ENCODE peak calls at places on chromosomes 2 and 18, in seven cellular contexts. One of them, this sample, is unnamed.

GRCh38 chr18:63320690-63321265 is 1.2 kb upstream of the BCL2 start:
- DNase-seq in ovary: peak; percentile 73
- DNase-seq in esophagus muscularis mucosa: no peak
- DNase-seq in A549: peak; percentile 34
- DNase-seq in upper lobe of left lung: peak; percentile 87
- DNase-seq in stomach: peak; percentile 31
- DNase-seq in K562: peak; percentile 38
- DNase-seq in this sample: no peak

GRCh38 chr2:234695981-234696380 is 199.1 kb upstream of the ARL4C start:
- DNase-seq in A549: no peak
- DNase-seq in ovary: no peak
- DNase-seq in K562: no peak
- DNase-seq in esophagus muscularis mucosa: no peak
- DNase-seq in upper lobe of left lung: no peak
- DNase-seq in stomach: no peak
- DNase-seq in this sample: no peak

GRCh38 chr18:48472610-48473009 is 63.4 kb upstream of the ZBTB7C start:
- DNase-seq in ovary: no peak
- DNase-seq in K562: no peak
- DNase-seq in A549: no peak
- DNase-seq in stomach: no peak
- DNase-seq in esophagus muscularis mucosa: no peak
- DNase-seq in upper lobe of left lung: no peak
- DNase-seq in this sample: no peak

GRCh38 chr2:168560817-168561485 is 104.9 kb downstream of the CERS6 start:
- DNase-seq in A549: no peak
- DNase-seq in esophagus muscularis mucosa: no peak
- DNase-seq in K562: no peak
- DNase-seq in stomach: no peak
- DNase-seq in upper lobe of left lung: no peak
- DNase-seq in ovary: no peak
- DNase-seq in this sample: no peak

GRCh38 chr2:152813381-152813780 is 95.0 kb downstream of the ARL6IP6 start:
- DNase-seq in stomach: no peak
- DNase-seq in K562: no peak
- DNase-seq in upper lobe of left lung: peak; percentile 17
- DNase-seq in ovary: no peak
- DNase-seq in esophagus muscularis mucosa: no peak
- DNase-seq in A549: no peak
- DNase-seq in this sample: no peak

GRCh38 chr2:177078416-177078815 is 134.2 kb upstream of the HNRNPA3 start:
- DNase-seq in K562: no peak
- DNase-seq in A549: peak; percentile 11
- DNase-seq in upper lobe of left lung: no peak
- DNase-seq in ovary: no peak
- DNase-seq in esophagus muscularis mucosa: no peak
- DNase-seq in stomach: peak; percentile 37
- DNase-seq in this sample: peak; percentile 24

GRCh38 chr2:226088366-226088674 is 688.8 kb downstream of the NYAP2 start:
- DNase-seq in upper lobe of left lung: peak; percentile 29
- DNase-seq in A549: no peak
- DNase-seq in stomach: no peak
- DNase-seq in ovary: no peak
- DNase-seq in K562: no peak
- DNase-seq in esophagus muscularis mucosa: no peak
- DNase-seq in this sample: no peak

GRCh38 chr2:149160701-149161217 is 122.3 kb downstream of the LYPD6B start:
- DNase-seq in A549: no peak
- DNase-seq in K562: no peak
- DNase-seq in esophagus muscularis mucosa: peak; percentile 84
- DNase-seq in stomach: no peak
- DNase-seq in ovary: no peak
- DNase-seq in upper lobe of left lung: no peak
- DNase-seq in this sample: no peak

GRCh38 chr2:209371407-209371806 is 52.4 kb upstream of the MAP2 start:
- DNase-seq in upper lobe of left lung: no peak
- DNase-seq in ovary: no peak
- DNase-seq in stomach: no peak
- DNase-seq in esophagus muscularis mucosa: no peak
- DNase-seq in A549: no peak
- DNase-seq in K562: no peak
- DNase-seq in this sample: no peak

GRCh38 chr2:128305555-128306080 is 13.1 kb downstream of the HS6ST1 start:
- DNase-seq in upper lobe of left lung: no peak
- DNase-seq in A549: no peak
- DNase-seq in K562: no peak
- DNase-seq in stomach: no peak
- DNase-seq in esophagus muscularis mucosa: no peak
- DNase-seq in ovary: no peak
- DNase-seq in this sample: no peak

GRCh38 chr2:190199109-190199508 is 120.5 kb downstream of the HIBCH start:
- DNase-seq in A549: no peak
- DNase-seq in K562: no peak
- DNase-seq in upper lobe of left lung: no peak
- DNase-seq in ovary: no peak
- DNase-seq in esophagus muscularis mucosa: no peak
- DNase-seq in stomach: no peak
- DNase-seq in this sample: no peak

GRCh38 chr2:47253440-47253839 is 98.3 kb upstream of the STPG4 start:
- DNase-seq in K562: no peak
- DNase-seq in ovary: no peak
- DNase-seq in A549: no peak
- DNase-seq in esophagus muscularis mucosa: no peak
- DNase-seq in upper lobe of left lung: no peak
- DNase-seq in stomach: no peak
- DNase-seq in this sample: no peak

GRCh38 chr2:190679813-190680591 is 31.1 kb downstream of the NAB1 start:
- DNase-seq in esophagus muscularis mucosa: no peak
- DNase-seq in ovary: peak; percentile 18
- DNase-seq in upper lobe of left lung: peak; percentile 19
- DNase-seq in K562: peak; percentile 70
- DNase-seq in A549: peak; percentile 71
- DNase-seq in stomach: peak; percentile 49
- DNase-seq in this sample: no peak

GRCh38 chr2:44358498-44358897 is 2.8 kb downstream of the PREPL start:
- DNase-seq in upper lobe of left lung: no peak
- DNase-seq in esophagus muscularis mucosa: no peak
- DNase-seq in A549: no peak
- DNase-seq in stomach: peak; percentile 72
- DNase-seq in K562: peak; percentile 25
- DNase-seq in ovary: peak; percentile 32
- DNase-seq in this sample: no peak

GRCh38 chr2:136106505-136106904 is 11.4 kb downstream of the CXCR4 start:
- DNase-seq in K562: no peak
- DNase-seq in esophagus muscularis mucosa: no peak
- DNase-seq in A549: no peak
- DNase-seq in stomach: no peak
- DNase-seq in ovary: no peak
- DNase-seq in upper lobe of left lung: no peak
- DNase-seq in this sample: no peak

GRCh38 chr2:71226391-71226964 is 425 bp downstream of the PAIP2B start:
- DNase-seq in esophagus muscularis mucosa: no peak
- DNase-seq in ovary: peak; percentile 70
- DNase-seq in upper lobe of left lung: peak; percentile 90
- DNase-seq in K562: no peak
- DNase-seq in A549: no peak
- DNase-seq in stomach: peak; percentile 63
- DNase-seq in this sample: no peak

GRCh38 chr2:96116424-96116878 is at the start of gene ADRA2B:
- DNase-seq in A549: peak; percentile 48
- DNase-seq in ovary: peak; percentile 29
- DNase-seq in stomach: peak; percentile 86
- DNase-seq in upper lobe of left lung: peak; percentile 95
- DNase-seq in K562: peak; percentile 72
- DNase-seq in esophagus muscularis mucosa: no peak
- DNase-seq in this sample: no peak

GRCh38 chr2:45134014-45134413 is 124.8 kb upstream of the SIX2 start:
- DNase-seq in upper lobe of left lung: no peak
- DNase-seq in ovary: no peak
- DNase-seq in K562: no peak
- DNase-seq in esophagus muscularis mucosa: no peak
- DNase-seq in A549: no peak
- DNase-seq in stomach: no peak
- DNase-seq in this sample: no peak

GRCh38 chr2:53755022-53755630 is 12.5 kb upstream of the CHAC2 start:
- DNase-seq in ovary: no peak
- DNase-seq in upper lobe of left lung: no peak
- DNase-seq in K562: no peak
- DNase-seq in esophagus muscularis mucosa: no peak
- DNase-seq in stomach: peak; percentile 35
- DNase-seq in A549: no peak
- DNase-seq in this sample: peak; percentile 46

GRCh38 chr18:48961547-48961946 is 10.8 kb upstream of the SMAD7 start:
- DNase-seq in esophagus muscularis mucosa: no peak
- DNase-seq in ovary: no peak
- DNase-seq in stomach: no peak
- DNase-seq in A549: no peak
- DNase-seq in K562: no peak
- DNase-seq in upper lobe of left lung: no peak
- DNase-seq in this sample: no peak

GRCh38 chr2:220134756-220135534 is 507.5 kb downstream of the SLC4A3 start:
- DNase-seq in A549: no peak
- DNase-seq in K562: no peak
- DNase-seq in esophagus muscularis mucosa: no peak
- DNase-seq in stomach: no peak
- DNase-seq in ovary: no peak
- DNase-seq in upper lobe of left lung: no peak
- DNase-seq in this sample: no peak

GRCh38 chr18:25351280-25351772 is 640 bp downstream of the ZNF521 start:
- DNase-seq in ovary: peak; percentile 46
- DNase-seq in K562: no peak
- DNase-seq in upper lobe of left lung: no peak
- DNase-seq in esophagus muscularis mucosa: no peak
- DNase-seq in A549: no peak
- DNase-seq in stomach: no peak
- DNase-seq in this sample: no peak
- H3K27ac ChIP-seq in ovary: peak overlapping the region; percentile 98
- H3K27ac ChIP-seq in K562: peak overlapping the region; percentile 19
- H3K27ac ChIP-seq in upper lobe of left lung: peak overlapping the region; percentile 81
- H3K27ac ChIP-seq in esophagus muscularis mucosa: peak overlapping the region; percentile 85
- H3K27ac ChIP-seq in A549: no peak overlapping the region
- H3K27ac ChIP-seq in stomach: peak overlapping the region; percentile 90
- H3K27ac ChIP-seq in this sample: peak overlapping the region; percentile 81

DNA sequence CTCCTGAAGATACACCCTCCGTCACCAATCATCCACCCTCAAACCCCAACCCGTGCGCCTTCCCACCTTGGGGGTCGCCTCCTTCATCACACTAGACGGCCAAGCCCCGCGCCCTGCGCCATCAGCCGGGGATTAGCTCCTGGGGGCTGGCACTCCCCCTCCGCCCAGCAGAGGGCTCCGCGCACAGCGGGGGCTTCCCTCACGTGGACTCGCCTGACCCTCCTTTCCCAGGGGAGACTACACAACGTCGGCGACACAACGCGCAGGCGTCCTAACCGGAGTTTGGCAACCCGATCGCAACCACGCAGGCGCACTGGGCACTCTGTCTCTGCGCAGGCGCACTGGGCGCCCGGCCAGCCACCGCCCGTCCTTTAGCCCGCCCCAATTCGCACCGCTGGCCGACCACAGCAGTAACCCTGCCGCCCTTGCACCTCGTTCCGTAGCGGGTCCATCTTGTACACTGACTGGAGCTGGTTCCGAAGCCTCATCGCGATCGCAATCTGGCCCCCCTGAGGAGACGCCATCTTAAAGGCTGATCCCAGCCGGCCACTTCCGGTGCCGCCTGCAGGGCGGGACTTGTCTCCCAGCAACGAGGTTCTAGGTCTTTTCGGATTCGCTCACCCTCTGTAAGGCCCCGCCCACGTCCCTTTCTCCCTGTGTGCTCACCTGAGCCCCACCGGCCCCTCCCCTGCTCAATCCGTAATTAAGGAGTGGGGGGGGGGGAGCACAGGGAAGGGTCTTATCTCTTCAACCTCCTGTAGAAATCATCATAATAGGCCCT is at the start of gene PCGF1:
- DNase-seq in K562: peak; percentile 99
- DNase-seq in ovary: peak; percentile 100
- DNase-seq in A549: peak; percentile 99
- DNase-seq in esophagus muscularis mucosa: peak; percentile 100
- DNase-seq in stomach: peak; percentile 100
- DNase-seq in upper lobe of left lung: peak; percentile 100
- DNase-seq in this sample: peak; percentile 99
- TF ChIP-seq EP300 in K562: peak; percentile 17
- TF ChIP-seq EP300 in ovary: no peak
- TF ChIP-seq EP300 in A549: no peak
- TF ChIP-seq EP300 in esophagus muscularis mucosa: no peak
- TF ChIP-seq EP300 in stomach: no peak
- TF ChIP-seq EP300 in upper lobe of left lung: no peak
- TF ChIP-seq EP300 in this sample: peak; percentile 93

DNA sequence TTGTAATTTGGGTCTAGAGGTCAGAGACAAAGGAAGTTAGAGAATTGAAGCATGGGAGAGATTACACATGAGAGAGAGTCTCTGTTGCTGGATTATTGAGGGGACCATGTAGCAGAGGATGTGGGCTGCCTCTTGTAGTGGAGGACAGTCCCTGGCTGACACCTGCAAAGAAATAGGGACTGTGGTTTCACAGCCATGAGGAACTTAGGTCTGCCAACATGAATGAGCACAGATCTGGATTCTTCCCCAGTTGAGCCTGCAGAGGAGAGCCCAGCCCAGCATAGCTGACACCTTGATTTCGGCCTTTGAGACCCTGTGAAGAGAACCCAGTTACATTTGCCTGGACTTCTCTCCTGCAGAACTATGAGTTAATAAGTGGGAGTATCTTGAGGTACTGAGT is 179.5 kb upstream of the TWIST2 start:
- DNase-seq in K562: no peak
- DNase-seq in stomach: no peak
- DNase-seq in upper lobe of left lung: no peak
- DNase-seq in ovary: no peak
- DNase-seq in A549: no peak
- DNase-seq in esophagus muscularis mucosa: peak; percentile 78
- DNase-seq in this sample: no peak
- H3K27ac ChIP-seq in K562: no peak overlapping the region
- H3K27ac ChIP-seq in stomach: no peak overlapping the region
- H3K27ac ChIP-seq in upper lobe of left lung: no peak overlapping the region
- H3K27ac ChIP-seq in ovary: no peak overlapping the region
- H3K27ac ChIP-seq in A549: no peak overlapping the region
- H3K27ac ChIP-seq in esophagus muscularis mucosa: no peak overlapping the region
- H3K27ac ChIP-seq in this sample: no peak overlapping the region

DNA sequence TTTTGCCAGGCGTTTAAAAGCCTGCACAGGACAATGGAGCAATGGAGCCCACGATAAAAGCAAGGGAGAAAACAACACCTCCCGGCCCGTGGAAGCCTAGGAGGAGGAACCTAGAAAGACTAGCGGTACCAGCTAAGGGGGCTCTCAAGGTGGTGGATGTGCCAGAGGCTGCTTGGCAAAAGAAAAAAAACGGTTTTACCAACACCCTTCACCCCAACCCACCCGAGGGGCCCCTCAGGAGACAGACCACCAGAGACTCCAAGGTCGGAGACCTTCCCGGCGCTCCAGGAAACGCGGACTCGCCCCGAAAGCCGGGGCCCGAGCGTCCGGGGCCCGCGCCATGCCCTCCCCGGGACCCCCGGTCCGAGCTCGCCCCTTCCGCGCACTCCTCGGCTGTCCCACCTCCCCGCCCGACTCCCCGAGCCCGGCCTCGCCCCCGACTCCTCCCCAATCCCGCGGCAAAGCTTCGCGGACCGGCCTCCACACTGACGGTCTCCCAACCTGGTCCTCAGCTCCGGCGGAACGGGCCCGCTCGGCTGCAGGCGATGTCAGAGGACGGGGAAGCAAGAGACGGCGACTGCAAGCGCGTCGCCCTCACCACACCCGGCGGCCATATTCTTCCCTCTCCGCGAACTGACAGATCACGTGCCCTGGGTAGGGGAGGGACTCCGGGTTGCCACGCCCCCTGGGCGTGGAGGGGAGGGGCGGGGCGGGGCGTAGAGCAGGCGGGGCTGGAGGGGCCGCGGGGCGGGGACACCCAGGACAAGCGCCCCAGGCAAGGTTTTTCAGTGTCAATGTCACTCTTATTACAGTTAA is at the start of gene KIDINS220:
- DNase-seq in upper lobe of left lung: peak; percentile 95
- DNase-seq in A549: peak; percentile 87
- DNase-seq in stomach: peak; percentile 86
- DNase-seq in K562: peak; percentile 89
- DNase-seq in ovary: peak; percentile 89
- DNase-seq in esophagus muscularis mucosa: peak; percentile 97
- DNase-seq in this sample: peak; percentile 85
- TF ChIP-seq EP300 in upper lobe of left lung: no peak
- TF ChIP-seq EP300 in A549: no peak
- TF ChIP-seq EP300 in stomach: no peak
- TF ChIP-seq EP300 in K562: no peak
- TF ChIP-seq EP300 in ovary: no peak
- TF ChIP-seq EP300 in esophagus muscularis mucosa: no peak
- TF ChIP-seq EP300 in this sample: no peak

This sample was measured in tibial nerve.